ENCODE peak calls at places on chromosomes 5 and 9, in seven cellular contexts. H, G, A, M, I, V and K are unnamed samples.

GRCh38 chr5:153237671-153238332 is 252.7 kb upstream of the GRIA1 start:
- DNase-seq in A (no peak), G (no peak), I (no peak), V (no peak), H (no peak), M (no peak), K (no peak)

GRCh38 chr5:133497608-133498348 is 114.6 kb downstream of the FSTL4 start:
- DNase-seq in I (no peak), M (no peak), A (no peak), V (no peak), G (no peak), H (no peak), K (no peak)

GRCh38 chr5:139804800-139805397 is 9.3 kb downstream of the PSD2 start:
- DNase-seq in I (no peak), G (no peak), H (no peak), A (no peak), M (no peak), V (no peak), K (no peak)

GRCh38 chr9:136947955-136948510 is 3.0 kb downstream of the C8G start:
- DNase-seq in V (peak; percentile 79), A (peak; percentile 69), H (no peak), I (peak; percentile 58), M (peak; percentile 48), G (peak; percentile 14), K (peak; percentile 71)

GRCh38 chr9:10282084-10282483 is 330.7 kb downstream of the PTPRD start:
- DNase-seq in I (no peak), H (no peak), A (no peak), M (no peak), V (no peak), G (no peak), K (no peak)

GRCh38 chr9:134396258-134396742 is 70.0 kb downstream of the RXRA start:
- DNase-seq in I (no peak), G (no peak), M (no peak), A (no peak), V (no peak), H (peak; percentile 52), K (no peak)

GRCh38 chr9:36017278-36017677 is 19.4 kb upstream of the RECK start:
- DNase-seq in H (no peak), M (no peak), G (no peak), A (no peak), I (no peak), V (no peak), K (no peak)

GRCh38 chr5:162248107-162248713 is 180.6 kb downstream of the GABRG2 start:
- DNase-seq in M (no peak), V (no peak), H (no peak), G (no peak), A (peak; percentile 86), I (peak; percentile 24), K (peak; percentile 53)

GRCh38 chr9:113646946-113647914 is 183.7 kb downstream of the RGS3 start:
- DNase-seq in V (no peak), G (no peak), A (no peak), H (no peak), I (no peak), M (peak; percentile 19), K (no peak)

GRCh38 chr9:21402387-21403247 is 6.3 kb upstream of the IFNA8 start:
- DNase-seq in M (no peak), G (no peak), V (no peak), H (no peak), I (peak; percentile 20), A (peak; percentile 67), K (peak; percentile 60)

GRCh38 chr9:17810728-17811634 is 232.1 kb downstream of the SH3GL2 start:
- DNase-seq in V (no peak), M (peak; percentile 72), G (peak; percentile 1), H (no peak), I (peak; percentile 90), A (peak; percentile 50), K (peak; percentile 85)

GRCh38 chr9:124042168-124042775 is 30.7 kb downstream of the LHX2 start:
- DNase-seq in A (no peak), I (no peak), M (no peak), H (no peak), G (no peak), V (no peak), K (no peak)

GRCh38 chr5:76402880-76403712 is at the start of gene IQGAP2:
- DNase-seq in I (peak; percentile 91), H (peak; percentile 91), V (peak; percentile 69), A (peak; percentile 84), G (peak; percentile 66), M (peak; percentile 74), K (peak; percentile 61)

GRCh38 chr9:92426501-92426900 is 2.2 kb upstream of the OMD start:
- DNase-seq in G (no peak), I (no peak), H (no peak), A (no peak), V (no peak), M (no peak), K (no peak)

GRCh38 chr5:71865202-71865601 is 146.1 kb downstream of the CARTPT start:
- DNase-seq in H (no peak), G (peak; percentile 61), V (no peak), A (no peak), I (peak; percentile 49), M (no peak), K (no peak)

GRCh38 chr5:170493028-170493820 is 10.6 kb upstream of the KCNIP1 start:
- DNase-seq in V (no peak), M (no peak), I (no peak), A (no peak), H (no peak), G (no peak), K (no peak)

GRCh38 chr5:170490381-170490780 is 13.4 kb upstream of the KCNIP1 start:
- DNase-seq in H (no peak), M (no peak), V (no peak), G (no peak), A (no peak), I (no peak), K (no peak)

GRCh38 chr5:170488576-170488975 is 15.2 kb upstream of the KCNIP1 start:
- DNase-seq in H (no peak), I (no peak), A (no peak), M (no peak), V (no peak), G (no peak), K (no peak)

GRCh38 chr5:170494036-170494435 is 9.8 kb upstream of the KCNIP1 start:
- DNase-seq in I (no peak), A (no peak), V (no peak), H (no peak), M (no peak), G (no peak), K (no peak)

GRCh38 chr5:170491479-170491878 is 12.3 kb upstream of the KCNIP1 start:
- DNase-seq in V (no peak), H (no peak), A (no peak), M (peak; percentile 29), I (peak; percentile 17), G (peak; percentile 97), K (no peak)
- H3K27ac ChIP-seq in V (no peak overlapping the region), H (no peak overlapping the region), A (no peak overlapping the region), M (peak overlapping the region; percentile 20), I (peak overlapping the region; percentile 48), G (peak overlapping the region; percentile 94), K (peak overlapping the region; percentile 62)

DNA sequence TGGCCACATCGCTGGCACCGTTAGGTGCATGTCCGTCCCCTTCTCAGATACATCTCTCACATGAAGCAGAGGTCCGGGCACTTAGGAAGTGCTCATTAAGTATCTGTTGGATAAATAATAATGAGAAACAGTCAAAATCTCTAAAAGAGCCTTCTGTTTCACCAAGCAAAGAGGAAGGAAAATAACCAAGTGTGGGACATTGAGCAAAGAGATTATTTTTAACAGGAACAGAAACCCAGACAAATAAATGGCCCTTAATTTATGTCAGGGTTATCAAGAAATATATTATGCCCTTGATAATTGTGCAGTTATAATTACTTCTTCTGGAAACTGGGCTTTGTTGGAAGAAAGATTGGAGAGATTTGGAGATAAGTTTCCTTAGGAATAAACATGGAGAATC is 85.9 kb upstream of the ADRB2 start:
- DNase-seq in G (no peak), H (no peak), M (no peak), I (no peak), V (no peak), A (no peak), K (no peak)
- H3K27me3 ChIP-seq in G (no peaks in the 10 kb centered on the region), H (no peaks in the 10 kb centered on the region), M (no peaks in the 10 kb centered on the region), I (no peaks in the 10 kb centered on the region), V (no peaks in the 10 kb centered on the region), A (no peaks in the 10 kb centered on the region), K (no peaks in the 10 kb centered on the region)

GRCh38 chr5:32263683-32264082 is 49.1 kb downstream of the MTMR12 start:
- DNase-seq in H (no peak), I (no peak), A (no peak), V (no peak), G (no peak), M (no peak), K (no peak)

GRCh38 chr5:32261198-32261597 is 51.5 kb downstream of the MTMR12 start:
- DNase-seq in H (no peak), M (no peak), V (no peak), A (peak; percentile 8), I (no peak), G (no peak), K (no peak)

GRCh38 chr5:32254987-32255900 is 57.5 kb downstream of the MTMR12 start:
- DNase-seq in H (no peak), V (no peak), G (no peak), A (no peak), M (no peak), I (no peak), K (peak; percentile 12)

GRCh38 chr5:32259033-32259432 is 53.7 kb downstream of the MTMR12 start:
- DNase-seq in I (no peak), M (no peak), G (no peak), V (no peak), H (no peak), A (no peak), K (no peak)

DNA sequence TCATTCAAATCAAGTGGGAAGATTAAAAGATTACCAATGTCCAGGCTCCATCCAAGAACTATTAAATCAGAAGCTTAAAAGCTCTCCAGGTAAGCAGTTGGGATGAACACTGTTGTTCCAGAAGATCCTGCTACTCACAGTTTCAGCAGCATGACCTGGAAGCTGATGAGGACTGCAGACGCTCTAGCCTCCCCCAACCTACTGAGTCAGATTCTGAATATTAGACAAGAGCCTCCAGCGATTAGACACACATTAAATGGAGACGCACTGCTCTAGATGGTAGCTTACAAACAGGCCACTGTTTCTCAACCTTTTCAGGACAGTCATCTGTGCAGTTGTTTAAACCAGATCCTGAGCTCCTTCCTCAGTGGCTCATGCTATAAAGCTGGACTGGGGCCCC is 54.3 kb downstream of the MTMR12 start:
- DNase-seq in V (no peak), A (no peak), H (no peak), I (peak; percentile 30), M (no peak), G (no peak), K (peak; percentile 11)
- H3K36me3 ChIP-seq in V (peaks cover 100% of the 10 kb centered on the region), A (peaks cover 4% of the 10 kb centered on the region), H (peaks cover 17% of the 10 kb centered on the region), I (no peaks in the 10 kb centered on the region), M (no peaks in the 10 kb centered on the region), G (no peaks in the 10 kb centered on the region), K (no peaks in the 10 kb centered on the region)

DNA sequence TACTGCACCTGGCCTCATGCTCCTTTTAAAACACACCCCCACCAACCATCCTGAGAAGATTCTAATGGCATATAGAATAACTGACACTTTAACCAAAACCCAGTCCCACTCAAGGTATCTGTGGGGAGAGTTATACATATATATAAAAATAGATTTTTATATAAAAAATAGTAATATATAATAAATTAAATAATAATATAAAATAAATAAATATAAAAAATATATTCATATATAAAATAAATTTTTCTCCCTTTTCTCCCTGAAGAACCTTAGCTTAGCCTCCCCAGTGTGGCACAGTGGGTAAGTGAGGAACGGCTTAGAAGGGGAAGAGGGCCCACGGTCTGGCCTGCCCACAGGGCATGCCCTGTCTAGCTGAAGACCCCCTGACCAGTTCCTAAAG is 51.1 kb upstream of the SSBP2 start:
- DNase-seq in H (no peak), A (no peak), M (no peak), I (no peak), V (no peak), G (no peak), K (no peak)
- H3K27ac ChIP-seq in H (no peak overlapping the region), A (no peak overlapping the region), M (no peak overlapping the region), I (no peak overlapping the region), V (no peak overlapping the region), G (no peak overlapping the region), K (no peak overlapping the region)